ENCODE peak calls at places on chromosomes 6 and 20, in nine cellular contexts. One of them, this sample, is unnamed.

GRCh38 chr20:41734506-41734945 is 116.3 kb upstream of the CHD6 start:
- DNase-seq in lower lobe of right lung: peak; percentile 45
- DNase-seq in Calu3: peak; percentile 71
- DNase-seq in GM06990: no peak
- DNase-seq in uterus: no peak
- DNase-seq in GM12864: no peak
- DNase-seq in colonic mucosa: peak; percentile 48
- DNase-seq in psoas muscle: peak; percentile 21
- DNase-seq in GM10248: peak; percentile 66
- DNase-seq in this sample: no peak

GRCh38 chr6:156419594-156419993 is 357.6 kb upstream of the ARID1B start:
- DNase-seq in Calu3: no peak
- DNase-seq in uterus: no peak
- DNase-seq in GM10248: no peak
- DNase-seq in psoas muscle: no peak
- DNase-seq in lower lobe of right lung: no peak
- DNase-seq in GM12864: no peak
- DNase-seq in GM06990: no peak
- DNase-seq in colonic mucosa: no peak
- DNase-seq in this sample: no peak

GRCh38 chr6:35140991-35141720 is at the start of gene TCP11:
- DNase-seq in colonic mucosa: peak; percentile 50
- DNase-seq in Calu3: no peak
- DNase-seq in uterus: no peak
- DNase-seq in psoas muscle: peak; percentile 49
- DNase-seq in GM06990: peak; percentile 51
- DNase-seq in lower lobe of right lung: peak; percentile 65
- DNase-seq in GM12864: no peak
- DNase-seq in GM10248: peak; percentile 37
- DNase-seq in this sample: no peak

GRCh38 chr20:11331096-11331495 is 586.6 kb upstream of the BTBD3 start:
- DNase-seq in GM12864: no peak
- DNase-seq in lower lobe of right lung: no peak
- DNase-seq in uterus: no peak
- DNase-seq in colonic mucosa: no peak
- DNase-seq in GM06990: no peak
- DNase-seq in GM10248: no peak
- DNase-seq in psoas muscle: no peak
- DNase-seq in Calu3: no peak
- DNase-seq in this sample: no peak

GRCh38 chr20:52056203-52057062 is 135.1 kb downstream of the ZFP64 start:
- DNase-seq in colonic mucosa: no peak
- DNase-seq in Calu3: no peak
- DNase-seq in GM06990: no peak
- DNase-seq in lower lobe of right lung: no peak
- DNase-seq in GM10248: no peak
- DNase-seq in GM12864: no peak
- DNase-seq in uterus: no peak
- DNase-seq in psoas muscle: no peak
- DNase-seq in this sample: no peak

GRCh38 chr6:24426729-24427446 is 24.2 kb downstream of the MRS2 start:
- DNase-seq in colonic mucosa: no peak
- DNase-seq in GM06990: no peak
- DNase-seq in uterus: no peak
- DNase-seq in GM12864: no peak
- DNase-seq in lower lobe of right lung: no peak
- DNase-seq in psoas muscle: no peak
- DNase-seq in Calu3: no peak
- DNase-seq in GM10248: no peak
- DNase-seq in this sample: no peak

GRCh38 chr6:123771126-123771525 is 32.5 kb upstream of the NKAIN2 start:
- DNase-seq in GM06990: no peak
- DNase-seq in colonic mucosa: no peak
- DNase-seq in lower lobe of right lung: no peak
- DNase-seq in Calu3: no peak
- DNase-seq in GM10248: no peak
- DNase-seq in GM12864: no peak
- DNase-seq in psoas muscle: no peak
- DNase-seq in uterus: no peak
- DNase-seq in this sample: no peak

GRCh38 chr6:149012040-149012545 is 265.3 kb downstream of the UST start:
- DNase-seq in GM10248: no peak
- DNase-seq in GM06990: no peak
- DNase-seq in colonic mucosa: no peak
- DNase-seq in uterus: peak; percentile 52
- DNase-seq in Calu3: no peak
- DNase-seq in GM12864: no peak
- DNase-seq in lower lobe of right lung: no peak
- DNase-seq in psoas muscle: no peak
- DNase-seq in this sample: no peak

GRCh38 chr6:88573971-88574370 is 389.4 kb downstream of the RNGTT start:
- DNase-seq in lower lobe of right lung: no peak
- DNase-seq in psoas muscle: no peak
- DNase-seq in GM10248: no peak
- DNase-seq in GM12864: no peak
- DNase-seq in Calu3: no peak
- DNase-seq in colonic mucosa: no peak
- DNase-seq in GM06990: no peak
- DNase-seq in uterus: no peak
- DNase-seq in this sample: no peak

GRCh38 chr20:17621229-17621968 is 51.5 kb downstream of the DSTN start:
- DNase-seq in uterus: peak; percentile 10
- DNase-seq in lower lobe of right lung: peak; percentile 39
- DNase-seq in GM12864: no peak
- DNase-seq in GM10248: no peak
- DNase-seq in psoas muscle: no peak
- DNase-seq in colonic mucosa: no peak
- DNase-seq in Calu3: no peak
- DNase-seq in GM06990: no peak
- DNase-seq in this sample: no peak

GRCh38 chr6:148203281-148203925 is 139.2 kb upstream of the SASH1 start:
- DNase-seq in uterus: no peak
- DNase-seq in lower lobe of right lung: no peak
- DNase-seq in GM10248: no peak
- DNase-seq in Calu3: no peak
- DNase-seq in GM12864: no peak
- DNase-seq in psoas muscle: no peak
- DNase-seq in GM06990: no peak
- DNase-seq in colonic mucosa: no peak
- DNase-seq in this sample: no peak

GRCh38 chr20:44133424-44133823 is 53.6 kb downstream of the JPH2 start:
- DNase-seq in psoas muscle: no peak
- DNase-seq in Calu3: no peak
- DNase-seq in GM12864: no peak
- DNase-seq in GM10248: no peak
- DNase-seq in lower lobe of right lung: no peak
- DNase-seq in colonic mucosa: no peak
- DNase-seq in GM06990: no peak
- DNase-seq in uterus: no peak
- DNase-seq in this sample: no peak

GRCh38 chr20:52004720-52005119 is 186.9 kb downstream of the ZFP64 start:
- DNase-seq in Calu3: no peak
- DNase-seq in psoas muscle: no peak
- DNase-seq in GM12864: no peak
- DNase-seq in GM06990: no peak
- DNase-seq in uterus: no peak
- DNase-seq in GM10248: no peak
- DNase-seq in lower lobe of right lung: no peak
- DNase-seq in colonic mucosa: no peak
- DNase-seq in this sample: no peak

GRCh38 chr6:148577687-148578488 is 168.9 kb upstream of the UST start:
- DNase-seq in lower lobe of right lung: peak; percentile 86
- DNase-seq in GM12864: peak; percentile 36
- DNase-seq in GM10248: peak; percentile 75
- DNase-seq in uterus: peak; percentile 67
- DNase-seq in colonic mucosa: peak; percentile 47
- DNase-seq in psoas muscle: peak; percentile 78
- DNase-seq in GM06990: peak; percentile 69
- DNase-seq in Calu3: peak; percentile 66
- DNase-seq in this sample: no peak

GRCh38 chr6:273441-274111 is 18.7 kb upstream of the DUSP22 start:
- DNase-seq in GM12864: no peak
- DNase-seq in psoas muscle: no peak
- DNase-seq in GM10248: no peak
- DNase-seq in colonic mucosa: no peak
- DNase-seq in uterus: peak; percentile 50
- DNase-seq in lower lobe of right lung: no peak
- DNase-seq in Calu3: no peak
- DNase-seq in GM06990: no peak
- DNase-seq in this sample: no peak

GRCh38 chr6:53869964-53870363 is 75.2 kb downstream of the LRRC1 start:
- DNase-seq in colonic mucosa: no peak
- DNase-seq in Calu3: no peak
- DNase-seq in uterus: no peak
- DNase-seq in psoas muscle: no peak
- DNase-seq in GM10248: no peak
- DNase-seq in lower lobe of right lung: no peak
- DNase-seq in GM12864: no peak
- DNase-seq in GM06990: no peak
- DNase-seq in this sample: no peak

GRCh38 chr6:53878808-53879207 is 84.0 kb downstream of the LRRC1 start:
- DNase-seq in psoas muscle: no peak
- DNase-seq in GM12864: no peak
- DNase-seq in lower lobe of right lung: no peak
- DNase-seq in Calu3: no peak
- DNase-seq in GM06990: no peak
- DNase-seq in uterus: no peak
- DNase-seq in colonic mucosa: no peak
- DNase-seq in GM10248: no peak
- DNase-seq in this sample: no peak

GRCh38 chr6:53877151-53877550 is 82.3 kb downstream of the LRRC1 start:
- DNase-seq in GM10248: no peak
- DNase-seq in lower lobe of right lung: no peak
- DNase-seq in psoas muscle: no peak
- DNase-seq in uterus: no peak
- DNase-seq in colonic mucosa: no peak
- DNase-seq in GM06990: no peak
- DNase-seq in GM12864: no peak
- DNase-seq in Calu3: no peak
- DNase-seq in this sample: no peak

GRCh38 chr6:53879608-53880007 is 84.8 kb downstream of the LRRC1 start:
- DNase-seq in colonic mucosa: no peak
- DNase-seq in lower lobe of right lung: no peak
- DNase-seq in GM12864: no peak
- DNase-seq in GM10248: no peak
- DNase-seq in psoas muscle: no peak
- DNase-seq in Calu3: no peak
- DNase-seq in GM06990: no peak
- DNase-seq in uterus: no peak
- DNase-seq in this sample: no peak

GRCh38 chr6:53873922-53874321 is 79.1 kb downstream of the LRRC1 start:
- DNase-seq in GM10248: no peak
- DNase-seq in Calu3: no peak
- DNase-seq in uterus: no peak
- DNase-seq in GM12864: no peak
- DNase-seq in lower lobe of right lung: no peak
- DNase-seq in colonic mucosa: no peak
- DNase-seq in GM06990: no peak
- DNase-seq in psoas muscle: no peak
- DNase-seq in this sample: no peak
- TF ChIP-seq CTCF in GM10248: no peak
- TF ChIP-seq CTCF in Calu3: no peak
- TF ChIP-seq CTCF in uterus: no peak
- TF ChIP-seq CTCF in GM12864: no peak
- TF ChIP-seq CTCF in lower lobe of right lung: no peak
- TF ChIP-seq CTCF in colonic mucosa: no peak
- TF ChIP-seq CTCF in GM06990: no peak
- TF ChIP-seq CTCF in psoas muscle: no peak
- TF ChIP-seq CTCF in this sample: no peak

GRCh38 chr6:14144678-14145113 is 27.1 kb downstream of the CD83 start:
- DNase-seq in uterus: peak; percentile 47
- DNase-seq in colonic mucosa: peak; percentile 66
- DNase-seq in psoas muscle: peak; percentile 50
- DNase-seq in GM10248: peak; percentile 87
- DNase-seq in GM12864: peak; percentile 51
- DNase-seq in lower lobe of right lung: peak; percentile 67
- DNase-seq in Calu3: peak; percentile 79
- DNase-seq in GM06990: peak; percentile 53
- DNase-seq in this sample: peak; percentile 40
- TF ChIP-seq CTCF in uterus: peak; percentile 81
- TF ChIP-seq CTCF in colonic mucosa: peak; percentile 95
- TF ChIP-seq CTCF in psoas muscle: peak; percentile 87
- TF ChIP-seq CTCF in GM10248: peak; percentile 92
- TF ChIP-seq CTCF in GM12864: peak; percentile 95
- TF ChIP-seq CTCF in lower lobe of right lung: peak; percentile 97
- TF ChIP-seq CTCF in Calu3: peak; percentile 66
- TF ChIP-seq CTCF in GM06990: peak; percentile 97
- TF ChIP-seq CTCF in this sample: peak; percentile 89

GRCh38 chr6:87407896-87408720 is at the start of gene CFAP206:
- DNase-seq in lower lobe of right lung: peak; percentile 89
- DNase-seq in GM10248: peak; percentile 88
- DNase-seq in uterus: peak; percentile 79
- DNase-seq in GM12864: peak; percentile 46
- DNase-seq in psoas muscle: peak; percentile 84
- DNase-seq in GM06990: peak; percentile 88
- DNase-seq in colonic mucosa: peak; percentile 78
- DNase-seq in Calu3: peak; percentile 76
- DNase-seq in this sample: peak; percentile 40
- TF ChIP-seq CTCF in lower lobe of right lung: peak; percentile 4
- TF ChIP-seq CTCF in GM10248: peak; percentile 19
- TF ChIP-seq CTCF in uterus: no peak
- TF ChIP-seq CTCF in GM12864: peak; percentile 26
- TF ChIP-seq CTCF in psoas muscle: peak; percentile 20
- TF ChIP-seq CTCF in GM06990: peak; percentile 33
- TF ChIP-seq CTCF in colonic mucosa: no peak
- TF ChIP-seq CTCF in Calu3: no peak
- TF ChIP-seq CTCF in this sample: peak; percentile 24

GRCh38 chr6:22145823-22146379 is 150.9 kb downstream of the PRL start:
- DNase-seq in colonic mucosa: peak; percentile 26
- DNase-seq in lower lobe of right lung: no peak
- DNase-seq in GM06990: no peak
- DNase-seq in Calu3: no peak
- DNase-seq in psoas muscle: no peak
- DNase-seq in GM12864: no peak
- DNase-seq in uterus: peak; percentile 26
- DNase-seq in GM10248: no peak
- DNase-seq in this sample: no peak
- TF ChIP-seq CTCF in colonic mucosa: no peak
- TF ChIP-seq CTCF in lower lobe of right lung: peak; percentile 23
- TF ChIP-seq CTCF in GM06990: no peak
- TF ChIP-seq CTCF in Calu3: no peak
- TF ChIP-seq CTCF in psoas muscle: no peak
- TF ChIP-seq CTCF in GM12864: no peak
- TF ChIP-seq CTCF in uterus: peak; percentile 44
- TF ChIP-seq CTCF in GM10248: no peak
- TF ChIP-seq CTCF in this sample: no peak

This sample was measured in GM12878.